ENCODE peak calls at places on chromosomes 16 and 17, in ten cellular contexts. H is A549, E is tibial nerve, P is ovary, Y is H1, O is stomach, B is suprapubic skin, T is sigmoid colon, G is esophagus muscularis mucosa, A is GM12878. M is an unnamed sample.

GRCh38 chr16:2026461-2027023 is at the start of gene NHERF2:
- DNase-seq in H (no peak), E (no peak), P (peak), Y (no peak), O (peak), B (no peak), T (no peak), G (no peak), A (no peak), M (peak)

GRCh38 chr16:64910351-64910750 is 211.5 kb downstream of the CDH11 start:
- DNase-seq in H (no peak), E (no peak), P (peak), Y (no peak), O (no peak), B (no peak), T (no peak), G (no peak), A (no peak), M (no peak)

GRCh38 chr16:89720520-89720858 is 209 bp downstream of the VPS9D1 start:
- DNase-seq in H (no peak), E (no peak), P (peak), Y (peak), O (peak), B (no peak), T (no peak), G (peak), A (no peak), M (peak)

GRCh38 chr17:34613064-34614019 is 34.0 kb downstream of the TMEM132E start:
- DNase-seq in H (no peak), E (no peak), P (peak), Y (peak), O (no peak), B (no peak), T (no peak), G (no peak), A (no peak), M (no peak)

GRCh38 chr17:29760771-29761682 is 138.3 kb upstream of the CORO6 start:
- DNase-seq in H (peak), E (peak), P (peak), Y (peak), O (peak), B (peak), T (peak), G (peak), A (peak), M (peak)

GRCh38 chr16:86239381-86239780 is 270.9 kb upstream of the FOXF1 start:
- DNase-seq in H (no peak), E (no peak), P (no peak), Y (peak), O (no peak), B (peak), T (peak), G (no peak), A (no peak), M (no peak)

GRCh38 chr16:80041399-80041798 is 440.9 kb upstream of the MAF start:
- DNase-seq in H (no peak), E (no peak), P (no peak), Y (no peak), O (no peak), B (no peak), T (no peak), G (no peak), A (no peak), M (no peak)

GRCh38 chr17:50735287-50735686 is 15.9 kb downstream of the LUC7L3 start:
- DNase-seq in H (no peak), E (no peak), P (no peak), Y (no peak), O (no peak), B (no peak), T (no peak), G (no peak), A (no peak), M (no peak)

GRCh38 chr16:69351309-69352027 is at the start of gene TMED6:
- DNase-seq in H (no peak), E (no peak), P (no peak), Y (no peak), O (peak), B (no peak), T (no peak), G (no peak), A (no peak), M (peak)

GRCh38 chr17:42098747-42099399 is 600 bp upstream of the ZNF385C start:
- DNase-seq in H (no peak), E (no peak), P (peak), Y (peak), O (no peak), B (no peak), T (no peak), G (no peak), A (no peak), M (no peak)

GRCh38 chr17:16455997-16456769 is 35.8 kb downstream of the LRRC75A start:
- DNase-seq in H (no peak), E (no peak), P (no peak), Y (no peak), O (no peak), B (no peak), T (no peak), G (no peak), A (no peak), M (no peak)

GRCh38 chr17:57645950-57646686 is 99.0 kb downstream of the CCDC182 start:
- DNase-seq in H (no peak), E (no peak), P (no peak), Y (no peak), O (no peak), B (no peak), T (no peak), G (no peak), A (no peak), M (no peak)

GRCh38 chr16:11783319-11784047 is 13.6 kb downstream of the ZC3H7A start:
- DNase-seq in H (no peak), E (no peak), P (no peak), Y (no peak), O (no peak), B (no peak), T (no peak), G (no peak), A (peak), M (no peak)

GRCh38 chr17:64380985-64381384 is 9.7 kb downstream of the PECAM1 start:
- DNase-seq in H (no peak), E (no peak), P (no peak), Y (no peak), O (no peak), B (no peak), T (no peak), G (no peak), A (no peak), M (no peak)

GRCh38 chr17:3528604-3529511 is 28.8 kb downstream of the TRPV3 start:
- DNase-seq in H (no peak), E (no peak), P (peak), Y (no peak), O (no peak), B (no peak), T (peak), G (no peak), A (no peak), M (no peak)

GRCh38 chr16:46859719-46860152 is 24.4 kb upstream of the GPT2 start:
- DNase-seq in H (peak), E (no peak), P (no peak), Y (no peak), O (peak), B (no peak), T (no peak), G (no peak), A (no peak), M (peak)

GRCh38 chr16:2163211-2163881 is 7.8 kb downstream of the TRAF7 start:
- DNase-seq in H (no peak), E (no peak), P (no peak), Y (no peak), O (peak), B (no peak), T (no peak), G (no peak), A (no peak), M (peak)

GRCh38 chr16:30142672-30143346 is 19.8 kb upstream of the MAPK3 start:
- DNase-seq in H (no peak), E (no peak), P (no peak), Y (no peak), O (no peak), B (no peak), T (no peak), G (no peak), A (peak), M (no peak)

GRCh38 chr16:85331685-85332084 is 219.4 kb upstream of the CIBAR2 start:
- DNase-seq in H (no peak), E (no peak), P (no peak), Y (no peak), O (peak), B (no peak), T (no peak), G (no peak), A (no peak), M (peak)

GRCh38 chr16:56865394-56866062 is 521 bp downstream of the SLC12A3 start:
- DNase-seq in H (no peak), E (no peak), P (no peak), Y (no peak), O (no peak), B (no peak), T (no peak), G (no peak), A (no peak), M (no peak)

GRCh38 chr17:18246880-18247612 is 11.5 kb downstream of the FLII start:
- DNase-seq in H (peak), E (peak), P (peak), Y (peak), O (peak), B (no peak), T (peak), G (no peak), A (no peak), M (peak)

GRCh38 chr16:27549607-27549856 is 181 bp downstream of the GTF3C1 start:
- DNase-seq in H (no peak), E (no peak), P (no peak), Y (no peak), O (no peak), B (no peak), T (no peak), G (no peak), A (no peak), M (no peak)

DNA sequence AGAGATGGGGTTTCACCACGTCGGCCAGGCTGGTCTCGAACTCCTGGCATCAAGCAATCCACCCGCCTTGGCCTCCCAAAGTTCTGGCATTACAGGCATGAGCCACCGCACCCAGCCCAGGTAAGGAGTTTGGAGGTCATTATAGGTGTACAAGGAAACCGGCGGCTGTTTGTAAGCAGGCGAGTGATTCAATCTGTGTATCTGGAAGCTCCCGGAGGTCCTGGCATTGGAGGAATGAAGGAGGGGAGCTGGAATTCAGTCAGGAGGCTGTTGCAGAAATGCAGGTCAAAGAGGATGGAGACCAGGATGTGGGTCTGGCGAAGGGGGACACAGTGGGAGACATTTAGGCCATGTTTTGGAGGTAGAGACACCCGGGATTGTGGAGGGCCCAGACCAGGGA is 18.8 kb downstream of the CDC42EP4 start:
- DNase-seq in H (no peak), E (no peak), P (peak), Y (no peak), O (peak), B (no peak), T (no peak), G (no peak), A (no peak), M (no peak)
- H3K27ac ChIP-seq in H (peak), E (peak), P (peak), Y (no peak), O (peak), B (peak), T (peak), G (peak), A (no peak), M (peak)

DNA sequence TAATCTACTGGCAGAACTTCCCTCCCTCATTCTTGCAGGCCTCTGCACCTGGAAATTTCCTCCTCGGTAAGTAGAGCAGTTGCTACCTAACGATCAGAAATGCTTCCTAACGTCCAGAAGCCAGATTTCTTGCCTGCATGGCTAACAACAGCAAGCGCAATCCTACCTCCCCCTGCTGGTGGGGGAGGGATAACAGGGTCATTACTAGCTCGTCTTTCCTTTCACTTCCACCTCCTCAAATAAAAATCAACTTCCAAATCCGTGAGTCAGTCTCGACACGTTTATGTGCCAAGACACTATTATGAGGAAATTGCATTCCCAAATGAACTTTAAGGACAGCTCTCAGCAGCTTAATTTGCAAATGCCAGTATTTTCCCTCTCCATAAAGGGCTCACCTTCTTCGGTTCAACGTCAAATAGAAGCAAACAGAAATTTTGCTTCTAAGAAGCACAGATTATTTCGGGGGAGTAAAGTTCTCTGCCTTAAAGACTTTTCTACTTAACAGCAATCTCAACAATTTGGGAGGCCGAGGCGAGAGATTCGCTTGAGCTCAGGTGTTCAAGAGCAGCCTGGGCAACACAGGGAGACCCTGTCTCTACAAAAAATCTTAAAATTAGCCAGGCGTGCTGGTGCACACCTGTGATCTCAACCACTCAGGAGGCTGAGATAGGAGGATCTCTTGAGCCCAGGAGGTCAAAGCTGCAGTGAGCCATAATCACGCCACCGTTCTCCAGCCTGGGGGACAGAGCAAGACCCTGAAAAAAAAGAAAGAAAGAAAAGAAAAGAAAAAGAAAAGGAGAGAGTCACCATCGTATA is 188.6 kb upstream of the PSMD7 start:
- DNase-seq in H (peak), E (peak), P (no peak), Y (peak), O (peak), B (no peak), T (no peak), G (no peak), A (peak), M (peak)
- TF ChIP-seq CTCF in H (peak), E (peak), P (no peak), Y (peak), O (no peak), B (peak), T (no peak), G (no peak), A (peak), M (peak)

GRCh38 chr16:83100679-83101078 is 473.9 kb downstream of the CDH13 start:
- DNase-seq in H (no peak), E (no peak), P (no peak), Y (no peak), O (no peak), B (no peak), T (no peak), G (no peak), A (no peak), M (no peak)
- TF ChIP-seq EP300 in H (no peak), E (no peak), P (no peak), Y (no peak), O (no peak), B (no peak), T (no peak), G (no peak), A (no peak), M (no peak)

DNA sequence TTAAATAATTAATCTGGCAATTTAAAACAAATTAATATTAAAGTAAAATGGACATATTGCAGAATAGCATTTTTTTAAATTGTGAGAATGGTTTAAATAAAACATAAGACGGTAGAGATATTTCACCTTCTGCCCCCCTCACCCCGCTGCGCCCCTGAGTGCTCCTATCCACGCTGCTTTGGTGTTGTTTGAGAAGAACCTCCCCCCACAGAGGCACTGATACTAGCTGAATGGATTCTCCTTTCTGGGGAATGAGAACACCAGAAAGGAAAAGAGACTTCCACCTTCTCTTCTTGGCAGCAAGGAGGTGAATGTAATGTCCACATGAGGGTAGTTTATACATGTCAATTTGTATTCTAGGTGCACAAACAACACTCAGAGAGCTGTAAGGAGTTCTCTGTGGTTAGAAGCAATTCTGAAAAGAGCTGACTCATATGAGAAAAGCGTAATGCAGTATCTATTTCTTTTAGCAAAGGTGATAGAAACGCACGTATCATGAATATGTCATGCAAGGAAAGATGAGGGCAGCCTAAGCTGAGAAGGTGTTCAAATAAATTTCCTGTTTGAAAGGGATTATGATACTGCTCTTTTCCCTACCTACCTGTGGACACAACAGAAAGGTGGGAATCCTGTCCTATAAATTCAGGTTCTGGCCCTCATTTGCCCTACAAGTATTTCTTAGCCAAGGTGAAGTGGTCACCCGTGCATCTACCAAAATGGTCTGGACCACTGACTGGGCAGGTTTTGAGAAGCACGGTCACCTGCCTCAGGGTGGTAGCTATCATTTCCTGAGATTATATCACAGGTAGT is 126.9 kb downstream of the PARN start:
- DNase-seq in H (no peak), E (no peak), P (no peak), Y (no peak), O (no peak), B (no peak), T (no peak), G (peak), A (peak), M (no peak)
- H3K27ac ChIP-seq in H (peak), E (peak), P (no peak), Y (no peak), O (no peak), B (peak), T (peak), G (peak), A (peak), M (no peak)

DNA sequence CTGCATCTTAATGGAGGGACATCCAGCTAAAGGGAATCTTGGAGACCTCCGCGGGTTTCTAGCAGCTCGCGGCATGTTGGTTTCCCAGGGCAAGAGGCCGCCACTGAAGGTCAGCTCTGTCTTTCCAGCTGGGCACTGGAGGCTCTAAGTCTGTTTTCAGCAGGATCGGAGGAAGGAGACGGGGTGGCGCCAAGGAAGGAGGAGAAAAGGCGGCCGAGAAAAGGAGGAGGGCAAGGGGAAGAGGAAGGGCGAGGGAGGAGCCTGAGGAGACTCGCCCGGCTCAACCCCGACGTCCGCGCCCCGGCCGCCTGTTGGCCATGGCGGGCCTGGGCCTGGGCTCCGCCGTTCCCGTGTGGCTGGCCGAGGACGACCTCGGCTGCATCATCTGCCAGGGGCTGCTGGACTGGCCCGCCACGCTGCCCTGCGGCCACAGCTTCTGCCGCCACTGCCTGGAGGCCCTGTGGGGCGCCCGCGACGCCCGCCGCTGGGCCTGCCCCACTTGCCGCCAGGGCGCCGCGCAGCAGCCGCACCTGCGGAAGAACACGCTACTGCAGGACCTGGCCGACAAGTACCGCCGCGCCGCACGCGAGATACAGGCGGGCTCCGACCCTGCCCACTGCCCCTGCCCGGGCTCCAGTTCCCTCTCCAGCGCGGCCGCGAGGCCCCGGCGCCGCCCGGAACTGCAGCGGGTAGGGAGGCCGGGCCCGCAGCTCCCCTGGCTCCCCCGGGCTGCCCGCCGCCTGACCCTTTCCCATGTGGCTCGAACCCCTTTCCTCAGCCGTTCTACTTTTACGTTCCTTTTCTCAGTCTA is at the start of gene RNF135:
- DNase-seq in H (peak), E (peak), P (peak), Y (peak), O (peak), B (peak), T (peak), G (peak), A (no peak), M (peak)
- TF ChIP-seq CTCF in H (no peak), E (peak), P (peak), Y (peak), O (no peak), B (peak), T (peak), G (peak), A (no peak), M (peak)

DNA sequence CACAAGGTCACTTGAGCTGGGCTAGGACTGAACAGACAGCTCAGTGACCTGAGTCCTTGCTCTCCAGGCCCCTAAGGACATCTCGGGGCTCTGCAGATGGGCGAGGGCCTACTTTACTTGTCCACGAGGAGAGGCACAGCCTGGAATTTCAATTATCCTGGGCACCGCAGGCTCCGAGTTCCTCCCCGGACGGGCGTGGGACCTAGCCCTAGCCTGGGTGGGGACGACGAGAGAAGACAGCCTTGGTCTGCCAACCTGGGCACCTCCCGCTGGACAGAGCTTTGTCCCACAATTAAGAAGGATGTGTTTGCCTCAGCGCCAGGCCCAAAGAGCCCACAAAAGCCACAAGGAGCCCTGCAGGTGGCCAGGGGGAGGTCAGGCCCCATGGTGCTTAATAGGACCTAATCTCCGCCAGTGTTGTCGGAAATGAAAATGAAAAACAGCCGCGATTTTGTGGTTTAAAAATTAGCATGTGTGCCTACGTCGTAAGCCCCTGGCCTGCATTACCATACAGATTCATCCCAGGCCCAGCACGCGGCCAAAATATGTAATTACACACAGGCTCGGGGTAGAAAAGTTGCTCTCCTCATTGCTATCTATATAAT is 51.4 kb upstream of the LHX1 start:
- DNase-seq in H (no peak), E (no peak), P (no peak), Y (no peak), O (no peak), B (no peak), T (no peak), G (no peak), A (no peak), M (no peak)
- TF ChIP-seq EP300 in H (no peak), E (no peak), P (no peak), Y (no peak), O (no peak), B (no peak), T (no peak), G (no peak), A (no peak), M (no peak)

M was measured in transverse colon.